ENCODE peak calls at places on chromosomes 11 and 22, in six cellular contexts. Z is spleen, K is stomach, Q is body of pancreas, D is right lobe of liver, A is esophagus squamous epithelium. N is an unnamed sample. For H3K4me1, the result is how much of the 10 kb centered on the place peaks cover.

GRCh38 chr11:86904001-86904400 is 51.2 kb downstream of the FZD4 start:
- DNase-seq in Z (no peak), K (no peak), Q (no peak), D (no peak), A (no peak), N (no peak)

GRCh38 chr11:67614730-67615454 is 8.2 kb downstream of the NDUFV1 start:
- DNase-seq in Z (peak), K (no peak), Q (no peak), D (peak), A (no peak), N (no peak)

GRCh38 chr11:6703247-6704063 is 20.3 kb upstream of the MRPL17 start:
- DNase-seq in Z (no peak), K (peak), Q (peak), D (peak), A (no peak), N (no peak)

GRCh38 chr11:33412231-33412630 is 155.1 kb downstream of the HIPK3 start:
- DNase-seq in Z (no peak), K (no peak), Q (no peak), D (no peak), A (no peak), N (no peak)

GRCh38 chr22:49521787-49522224 is 305.9 kb downstream of the BRD1 start:
- DNase-seq in Z (peak), K (no peak), Q (no peak), D (no peak), A (no peak), N (no peak)

GRCh38 chr11:117966908-117967307 is 19.3 kb upstream of the IL10RA start:
- DNase-seq in Z (no peak), K (no peak), Q (no peak), D (no peak), A (no peak), N (no peak)

GRCh38 chr11:34600339-34601084 is 20.4 kb upstream of the EHF start:
- DNase-seq in Z (no peak), K (peak), Q (peak), D (peak), A (no peak), N (no peak)

GRCh38 chr11:69297926-69298777 is 4.2 kb downstream of the MYEOV start:
- DNase-seq in Z (peak), K (peak), Q (peak), D (peak), A (peak), N (no peak)

GRCh38 chr11:21323617-21324016 is 654.2 kb downstream of the NELL1 start:
- DNase-seq in Z (no peak), K (no peak), Q (no peak), D (no peak), A (no peak), N (no peak)

GRCh38 chr11:122691751-122692150 is 36.2 kb downstream of the UBASH3B start:
- DNase-seq in Z (no peak), K (no peak), Q (no peak), D (no peak), A (no peak), N (no peak)

GRCh38 chr11:69840371-69841169 is 21.4 kb upstream of the FGF3 start:
- DNase-seq in Z (peak), K (no peak), Q (peak), D (no peak), A (no peak), N (peak)

GRCh38 chr22:19940536-19941364 is 822 bp upstream of the COMT start:
- DNase-seq in Z (no peak), K (no peak), Q (no peak), D (no peak), A (no peak), N (peak)

GRCh38 chr11:74272276-74272675 is 39.2 kb downstream of the P4HA3 start:
- DNase-seq in Z (no peak), K (no peak), Q (no peak), D (no peak), A (no peak), N (no peak)

GRCh38 chr22:30841264-30841663 is 127.3 kb downstream of the MORC2 start:
- DNase-seq in Z (no peak), K (no peak), Q (no peak), D (no peak), A (no peak), N (no peak)

GRCh38 chr22:41469218-41469851 is 418 bp downstream of the ACO2 start:
- DNase-seq in Z (no peak), K (peak), Q (no peak), D (no peak), A (no peak), N (no peak)

GRCh38 chr11:77154381-77155081 is 26.5 kb downstream of the MYO7A start:
- DNase-seq in Z (no peak), K (peak), Q (peak), D (peak), A (no peak), N (no peak)

GRCh38 chr22:24001314-24001713 is 3.9 kb downstream of the GSTT4 start:
- DNase-seq in Z (no peak), K (no peak), Q (no peak), D (no peak), A (no peak), N (no peak)

GRCh38 chr22:33985506-33985905 is 65.2 kb upstream of the LARGE1 start:
- DNase-seq in Z (no peak), K (no peak), Q (no peak), D (no peak), A (no peak), N (no peak)

GRCh38 chr11:73507086-73507485 is 90.8 kb downstream of the FAM168A start:
- DNase-seq in Z (no peak), K (no peak), Q (no peak), D (no peak), A (no peak), N (no peak)

GRCh38 chr22:23103199-23103954 is 33.1 kb downstream of the GNAZ start:
- DNase-seq in Z (no peak), K (no peak), Q (no peak), D (no peak), A (no peak), N (no peak)

GRCh38 chr11:106021181-106021966 is 666 bp downstream of the MSANTD4 start:
- DNase-seq in Z (no peak), K (no peak), Q (no peak), D (no peak), A (no peak), N (no peak)

GRCh38 chr11:118224512-118225180 is at the start of gene JAML:
- DNase-seq in Z (no peak), K (peak), Q (no peak), D (no peak), A (no peak), N (no peak)

GRCh38 chr11:120130991-120131760 is 6.7 kb downstream of the TRIM29 start:
- DNase-seq in Z (peak), K (no peak), Q (peak), D (peak), A (no peak), N (no peak)

GRCh38 chr11:67054851-67055523 is 1.7 kb upstream of the RHOD start:
- DNase-seq in Z (peak), K (peak), Q (peak), D (peak), A (no peak), N (no peak)

GRCh38 chr11:134714021-134714656 is 302.1 kb upstream of the B3GAT1 start:
- DNase-seq in Z (peak), K (no peak), Q (no peak), D (no peak), A (no peak), N (no peak)

GRCh38 chr11:80432051-80432450 is 991.2 kb upstream of the TENM4 start:
- DNase-seq in Z (no peak), K (no peak), Q (no peak), D (no peak), A (no peak), N (no peak)

GRCh38 chr22:43188829-43189545 is 2.1 kb upstream of the TTLL12 start:
- DNase-seq in Z (no peak), K (no peak), Q (no peak), D (no peak), A (no peak), N (no peak)

GRCh38 chr22:26170795-26171194 is 1.5 kb downstream of the SEZ6L start:
- DNase-seq in Z (no peak), K (no peak), Q (peak), D (no peak), A (no peak), N (no peak)

GRCh38 chr11:102138677-102139076 is 28.4 kb downstream of the YAP1 start:
- DNase-seq in Z (no peak), K (no peak), Q (no peak), D (no peak), A (no peak), N (no peak)

GRCh38 chr11:1488575-1489180 is 2.1 kb upstream of the MOB2 start:
- DNase-seq in Z (peak), K (no peak), Q (peak), D (peak), A (no peak), N (peak)
- TF ChIP-seq POLR2A in Z (no peak), K (no peak), Q (no peak), D (no peak), A (no peak), N (no peak)

GRCh38 chr22:46587492-46588278 is 32.5 kb upstream of the GRAMD4 start:
- DNase-seq in Z (peak), K (no peak), Q (no peak), D (peak), A (no peak), N (no peak)
- H3K4me1 ChIP-seq in Z (under half), K (half or more), Q (under half), D (under half), A (under half), N (under half)

DNA sequence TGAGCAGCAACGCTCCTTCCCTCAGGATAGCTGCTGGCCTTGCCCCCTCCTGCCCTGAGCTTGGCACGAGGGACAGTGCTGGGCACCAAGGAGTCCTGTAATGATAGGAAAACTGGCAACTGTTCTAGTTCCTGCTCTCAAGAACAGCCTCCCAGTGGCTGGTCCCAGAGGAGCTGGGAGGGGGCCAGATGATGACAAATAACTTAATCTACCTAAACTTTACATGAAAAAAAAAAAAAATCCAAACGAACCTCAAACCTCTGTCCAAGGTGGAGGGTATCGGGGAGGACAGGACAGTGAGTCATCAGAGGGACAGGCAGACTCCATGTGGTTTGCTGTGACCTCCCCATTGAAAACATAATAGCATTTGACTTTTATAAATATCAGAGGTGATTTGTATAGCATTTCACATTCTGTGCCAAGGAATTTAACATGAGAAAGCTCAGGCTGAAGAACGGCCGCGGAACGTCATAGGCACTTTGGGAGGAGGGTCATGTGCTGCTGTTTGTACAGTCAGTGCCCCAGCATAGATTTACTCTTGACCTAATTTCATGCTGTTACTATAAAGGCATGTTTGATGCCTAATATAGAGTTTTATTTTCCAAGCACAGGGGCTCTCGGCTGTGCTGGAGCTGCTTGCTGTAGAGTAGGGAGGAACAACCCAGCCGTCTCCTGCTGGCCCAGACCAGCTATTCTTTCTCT is 98.2 kb upstream of the NNMT start:
- DNase-seq in Z (peak), K (peak), Q (peak), D (peak), A (no peak), N (peak)
- TF ChIP-seq POLR2A in Z (no peak), K (no peak), Q (peak), D (peak), A (no peak), N (no peak)

GRCh38 chr11:44596541-44597276 is 31.2 kb downstream of the CD82 start:
- DNase-seq in Z (no peak), K (no peak), Q (no peak), D (no peak), A (no peak), N (no peak)
- H3K4me1 ChIP-seq in Z (under half), K (half or more), Q (under half), D (under half), A (under half), N (under half)

GRCh38 chr11:78957481-78958245 is 383.0 kb upstream of the NARS2 start:
- DNase-seq in Z (no peak), K (no peak), Q (no peak), D (no peak), A (no peak), N (no peak)
- TF ChIP-seq POLR2A in Z (no peak), K (no peak), Q (no peak), D (no peak), A (no peak), N (no peak)

GRCh38 chr22:37933711-37934376 is 19.6 kb downstream of the C22orf23 start:
- DNase-seq in Z (peak), K (peak), Q (peak), D (peak), A (peak), N (peak)
- H3K4me1 ChIP-seq in Z (under half), K (half or more), Q (half or more), D (under half), A (under half), N (under half)

GRCh38 chr11:50155508-50155907 is 122.8 kb downstream of the OR4C45 start:
- DNase-seq in Z (no peak), K (no peak), Q (no peak), D (no peak), A (no peak), N (no peak)
- TF ChIP-seq POLR2A in Z (no peak), K (no peak), Q (no peak), D (no peak), A (no peak), N (no peak)

GRCh38 chr22:27724706-27725105 is 76.8 kb downstream of the MN1 start:
- DNase-seq in Z (no peak), K (no peak), Q (no peak), D (no peak), A (no peak), N (no peak)
- H3K4me1 ChIP-seq in Z (under half), K (under half), Q (under half), D (under half), A (under half), N (under half)

DNA sequence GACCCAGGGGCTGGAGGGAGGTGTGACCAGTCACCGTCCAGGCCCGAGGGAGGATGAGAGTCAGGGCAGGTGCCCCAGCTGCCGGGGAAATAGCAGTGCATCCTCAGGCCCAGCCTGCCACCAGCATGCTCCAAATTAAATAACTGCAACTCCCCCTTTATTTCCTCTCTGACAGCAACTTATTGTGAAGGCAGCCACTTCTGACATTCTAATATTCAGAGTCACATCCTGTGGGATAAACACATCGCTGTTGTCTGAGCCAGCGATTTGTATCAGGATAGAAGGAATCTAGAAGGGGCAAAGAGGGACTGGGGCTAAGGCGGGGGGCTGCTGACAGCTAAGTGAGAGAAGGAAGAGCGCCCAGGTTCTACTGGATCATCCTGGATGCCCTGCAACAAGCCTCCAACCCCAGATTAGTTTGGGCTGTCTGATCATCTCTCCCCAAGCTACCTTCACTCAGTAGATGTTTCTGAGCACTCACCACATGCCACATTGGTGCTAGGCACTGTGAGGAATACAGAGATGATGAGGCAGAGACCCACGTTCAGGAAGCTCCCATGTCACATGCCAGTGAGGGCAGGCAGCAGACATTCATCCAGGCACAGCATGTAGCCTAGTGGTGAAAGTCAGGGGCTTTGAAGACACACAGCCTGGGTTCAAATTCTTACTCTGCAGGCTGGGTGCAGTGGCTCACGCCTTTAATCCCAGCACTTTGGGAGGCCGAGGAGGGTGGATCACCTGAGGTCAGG is 214.1 kb downstream of the BUD13 start:
- DNase-seq in Z (no peak), K (no peak), Q (no peak), D (no peak), A (no peak), N (no peak)
- TF ChIP-seq POLR2A in Z (no peak), K (no peak), Q (no peak), D (no peak), A (no peak), N (no peak)